ENCODE peak calls at places on chromosome 6, in seven cellular contexts. T is lower lobe of right lung, F is body of pancreas, R is aorta, G is heart left ventricle, C is gastrocnemius medialis, M is right atrium auricular region. H is an unnamed sample.

GRCh38 chr6:41022294-41022693 is 16.7 kb downstream of the UNC5CL start:
- DNase-seq in R (no peak), G (no peak), T (no peak), M (no peak), F (no peak), C (no peak), H (no peak)

GRCh38 chr6:37731888-37732287 is 34.2 kb upstream of the MDGA1 start:
- DNase-seq in G (no peak), R (no peak), M (no peak), C (no peak), T (peak; percentile 71), F (no peak), H (no peak)

GRCh38 chr6:74415056-74415455 is 719.1 kb downstream of the CD109 start:
- DNase-seq in G (no peak), R (no peak), C (no peak), F (no peak), M (no peak), T (no peak), H (no peak)

GRCh38 chr6:169174516-169175359 is 78.9 kb downstream of the THBS2 start:
- DNase-seq in C (no peak), G (no peak), T (no peak), R (no peak), M (no peak), F (no peak), H (no peak)

GRCh38 chr6:169970306-169970988 is 219.0 kb downstream of the ERMARD start:
- DNase-seq in C (peak; percentile 10), G (peak; percentile 2), R (peak; percentile 68), F (no peak), M (peak; percentile 38), T (no peak), H (no peak)

GRCh38 chr6:146913842-146914562 is 290.2 kb upstream of the STXBP5 start:
- DNase-seq in R (peak; percentile 86), C (peak; percentile 23), M (peak; percentile 75), G (peak; percentile 54), F (peak; percentile 68), T (peak; percentile 75), H (peak; percentile 57)

GRCh38 chr6:14079433-14079832 is 38.1 kb upstream of the CD83 start:
- DNase-seq in R (no peak), F (no peak), G (peak; percentile 32), T (no peak), M (peak; percentile 73), C (no peak), H (no peak)

GRCh38 chr6:29524444-29524843 is 35.1 kb downstream of the UBD start:
- DNase-seq in G (no peak), M (no peak), T (no peak), R (no peak), C (no peak), F (no peak), H (no peak)

GRCh38 chr6:77415706-77416105 is 47.6 kb downstream of the HTR1B start:
- DNase-seq in R (no peak), T (no peak), C (no peak), M (no peak), F (no peak), G (no peak), H (no peak)

GRCh38 chr6:52407467-52407866 is 12.7 kb upstream of the EFHC1 start:
- DNase-seq in M (no peak), T (no peak), C (no peak), R (no peak), F (peak; percentile 31), G (no peak), H (no peak)

GRCh38 chr6:26224940-26225847 is 138.0 kb downstream of the HFE start:
- DNase-seq in T (no peak), G (no peak), C (no peak), F (no peak), M (no peak), R (no peak), H (no peak)

GRCh38 chr6:130713144-130713543 is 114.1 kb upstream of the SMLR1 start:
- DNase-seq in R (no peak), T (no peak), M (no peak), F (no peak), G (no peak), C (no peak), H (no peak)

GRCh38 chr6:101722991-101723579 is 329.6 kb downstream of the GRIK2 start:
- DNase-seq in F (no peak), T (no peak), R (no peak), M (no peak), C (no peak), G (no peak), H (no peak)

GRCh38 chr6:133286765-133287164 is 45.6 kb downstream of the EYA4 start:
- DNase-seq in F (no peak), R (no peak), C (no peak), M (no peak), T (no peak), G (no peak), H (no peak)

GRCh38 chr6:75436869-75437268 is 56.7 kb downstream of the FILIP1 start:
- DNase-seq in T (no peak), G (peak; percentile 32), C (peak; percentile 72), F (peak; percentile 10), R (peak; percentile 73), M (no peak), H (peak; percentile 47)

GRCh38 chr6:112311950-112312547 is 35.1 kb upstream of the RFPL4B start:
- DNase-seq in M (no peak), R (no peak), G (no peak), T (no peak), F (no peak), C (no peak), H (no peak)

GRCh38 chr6:26415791-26416190 is 13.7 kb downstream of the BTN3A1 start:
- DNase-seq in F (no peak), C (no peak), R (no peak), M (no peak), T (no peak), G (no peak), H (no peak)

GRCh38 chr6:2952557-2953095 is 18.7 kb downstream of the SERPINB6 start:
- DNase-seq in C (peak; percentile 76), T (peak; percentile 86), M (peak; percentile 77), G (peak; percentile 75), R (peak; percentile 93), F (peak; percentile 85), H (peak; percentile 77)

GRCh38 chr6:111589366-111589765 is 16.3 kb downstream of the TRAF3IP2 start:
- DNase-seq in C (peak; percentile 69), T (no peak), M (peak; percentile 80), G (no peak), R (peak; percentile 83), F (no peak), H (peak; percentile 55)

GRCh38 chr6:22236626-22237414 is 60.0 kb downstream of the PRL start:
- DNase-seq in F (peak; percentile 23), C (no peak), G (no peak), R (no peak), T (no peak), M (no peak), H (no peak)

GRCh38 chr6:23498013-23498412 is 628.0 kb upstream of the NRSN1 start:
- DNase-seq in R (no peak), G (no peak), C (no peak), F (no peak), M (no peak), T (no peak), H (no peak)

GRCh38 chr6:161736796-161737292 is 463.0 kb upstream of the AGPAT4 start:
- DNase-seq in T (no peak), F (no peak), G (no peak), R (no peak), C (no peak), M (no peak), H (no peak)

GRCh38 chr6:98769546-98769945 is 64.8 kb upstream of the POU3F2 start:
- DNase-seq in C (no peak), F (peak; percentile 7), G (no peak), M (no peak), T (no peak), R (no peak), H (no peak)

GRCh38 chr6:26363882-26364825 is 844 bp upstream of the BTN3A2 start:
- DNase-seq in G (no peak), C (no peak), M (no peak), R (no peak), T (no peak), F (no peak), H (peak; percentile 28)

GRCh38 chr6:131061041-131061770 is 1.8 kb downstream of the EPB41L2 start:
- DNase-seq in F (no peak), T (no peak), G (no peak), R (no peak), C (no peak), M (no peak), H (no peak)

GRCh38 chr6:81792826-81793225 is 40.3 kb upstream of the TENT5A start:
- DNase-seq in C (no peak), F (no peak), M (no peak), R (no peak), T (no peak), G (no peak), H (no peak)

GRCh38 chr6:13371421-13372072 is 43.2 kb upstream of the TBC1D7 start:
- DNase-seq in T (no peak), C (no peak), F (no peak), M (no peak), G (no peak), R (no peak), H (no peak)

GRCh38 chr6:60671369-60671768 is 1614.7 kb downstream of the KHDRBS2 start:
- DNase-seq in F (no peak), R (no peak), G (no peak), C (no peak), T (no peak), M (no peak), H (no peak)

GRCh38 chr6:33075568-33076405 is at the start of gene HLA-DPB1:
- DNase-seq in G (peak; percentile 37), C (no peak), T (no peak), F (peak; percentile 51), R (no peak), M (no peak), H (no peak)
- H3K4me3 ChIP-seq in G (peak within 1 kb of the TSS; percentile 6), C (peak within 1 kb of the TSS; percentile 55), T (peak within 1 kb of the TSS; percentile 68), F (no peak within 1 kb of the TSS), R (no peak within 1 kb of the TSS), M (peak within 1 kb of the TSS; percentile 42), H (peak within 1 kb of the TSS; percentile 3)

GRCh38 chr6:10478187-10479040 is 42.7 kb upstream of the GCNT2 start:
- DNase-seq in R (no peak), C (no peak), T (no peak), M (no peak), F (peak; percentile 4), G (no peak), H (no peak)
- H3K4me1 ChIP-seq in R (no peaks in the 10 kb centered on the region), C (no peaks in the 10 kb centered on the region), T (no peaks in the 10 kb centered on the region), M (no peaks in the 10 kb centered on the region), F (no peaks in the 10 kb centered on the region), G (no peaks in the 10 kb centered on the region), H (no peaks in the 10 kb centered on the region)

GRCh38 chr6:105607624-105608392 is 204.9 kb upstream of the PREP start:
- DNase-seq in F (no peak), G (no peak), T (no peak), C (no peak), M (no peak), R (no peak), H (no peak)
- H3K4me3 ChIP-seq in F (no peak overlapping the region), G (no peak overlapping the region), T (no peak overlapping the region), C (no peak overlapping the region), M (no peak overlapping the region), R (no peak overlapping the region), H (no peak overlapping the region)

DNA sequence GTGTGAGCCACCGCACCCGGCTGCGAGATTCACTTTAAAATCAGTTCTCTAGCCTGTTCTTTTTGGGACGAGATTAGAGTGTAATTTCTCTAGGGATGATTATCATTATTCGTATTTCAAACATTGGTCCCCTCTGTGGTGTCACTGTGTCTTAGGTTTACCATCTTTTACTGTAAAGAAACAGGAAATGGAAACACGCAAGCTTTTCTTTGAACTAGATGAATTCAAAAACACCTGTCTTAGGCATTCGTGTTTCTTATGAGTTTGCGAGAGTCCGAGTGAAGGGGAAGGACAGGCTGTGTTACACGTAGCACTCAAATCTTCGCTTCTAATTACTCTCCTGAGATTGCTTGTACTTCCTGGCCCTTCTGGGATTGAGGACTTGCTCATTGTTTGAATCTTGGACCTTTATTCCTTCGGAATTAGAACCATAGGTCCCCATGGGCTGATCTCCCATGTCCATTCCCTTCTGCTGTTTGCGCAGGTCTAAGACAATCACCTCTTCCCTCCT is 61.6 kb downstream of the PHACTR2 start:
- DNase-seq in C (no peak), F (no peak), R (no peak), T (no peak), G (no peak), M (no peak), H (no peak)
- H3K4me1 ChIP-seq in C (peaks cover 51% of the 10 kb centered on the region), F (peaks cover 15% of the 10 kb centered on the region), R (peaks cover 2% of the 10 kb centered on the region), T (peaks cover 53% of the 10 kb centered on the region), G (peaks cover 23% of the 10 kb centered on the region), M (no peaks in the 10 kb centered on the region), H (peaks cover 2% of the 10 kb centered on the region)

H was measured in uterus.